ENCODE peak calls at places on chromosomes 13 and 19, in eight cellular contexts. One of them, this sample, is unnamed.

GRCh38 chr13:51976423-51976822 is 34.8 kb downstream of the ATP7B start:
- DNase-seq in A549: no peak
- DNase-seq in heart left ventricle: no peak
- DNase-seq in breast epithelium: no peak
- DNase-seq in fibroblast of lung: no peak
- DNase-seq in GM23338: no peak
- DNase-seq in Peyer's patch: no peak
- DNase-seq in thoracic aorta: no peak
- DNase-seq in this sample: no peak

GRCh38 chr13:26663801-26664200 is 96.8 kb downstream of the GPR12 start:
- DNase-seq in Peyer's patch: no peak
- DNase-seq in fibroblast of lung: no peak
- DNase-seq in breast epithelium: no peak
- DNase-seq in GM23338: no peak
- DNase-seq in thoracic aorta: no peak
- DNase-seq in A549: no peak
- DNase-seq in heart left ventricle: no peak
- DNase-seq in this sample: no peak

GRCh38 chr13:20711301-20712044 is 8.0 kb downstream of the IL17D start:
- DNase-seq in GM23338: peak
- DNase-seq in fibroblast of lung: no peak
- DNase-seq in Peyer's patch: no peak
- DNase-seq in A549: peak
- DNase-seq in heart left ventricle: no peak
- DNase-seq in breast epithelium: no peak
- DNase-seq in thoracic aorta: no peak
- DNase-seq in this sample: no peak

GRCh38 chr13:107348471-107348870 is 780.5 kb upstream of the ARGLU1 start:
- DNase-seq in GM23338: no peak
- DNase-seq in Peyer's patch: no peak
- DNase-seq in breast epithelium: no peak
- DNase-seq in heart left ventricle: no peak
- DNase-seq in thoracic aorta: no peak
- DNase-seq in fibroblast of lung: no peak
- DNase-seq in A549: no peak
- DNase-seq in this sample: no peak

GRCh38 chr19:37362733-37363132 is 8.2 kb upstream of the ZNF527 start:
- DNase-seq in thoracic aorta: no peak
- DNase-seq in Peyer's patch: no peak
- DNase-seq in breast epithelium: no peak
- DNase-seq in fibroblast of lung: no peak
- DNase-seq in A549: peak
- DNase-seq in heart left ventricle: no peak
- DNase-seq in GM23338: peak
- DNase-seq in this sample: no peak

GRCh38 chr13:113151745-113152707 is 6.4 kb upstream of the PROZ start:
- DNase-seq in Peyer's patch: no peak
- DNase-seq in heart left ventricle: peak
- DNase-seq in thoracic aorta: no peak
- DNase-seq in A549: no peak
- DNase-seq in GM23338: no peak
- DNase-seq in breast epithelium: no peak
- DNase-seq in fibroblast of lung: peak
- DNase-seq in this sample: peak

GRCh38 chr13:113493315-113493951 is 2.9 kb upstream of the DCUN1D2 start:
- DNase-seq in A549: peak
- DNase-seq in breast epithelium: no peak
- DNase-seq in Peyer's patch: no peak
- DNase-seq in thoracic aorta: no peak
- DNase-seq in GM23338: no peak
- DNase-seq in heart left ventricle: no peak
- DNase-seq in fibroblast of lung: peak
- DNase-seq in this sample: peak

GRCh38 chr13:86572115-86572514 is 772.9 kb upstream of the SLITRK6 start:
- DNase-seq in GM23338: no peak
- DNase-seq in A549: no peak
- DNase-seq in Peyer's patch: no peak
- DNase-seq in fibroblast of lung: peak
- DNase-seq in breast epithelium: no peak
- DNase-seq in thoracic aorta: no peak
- DNase-seq in heart left ventricle: no peak
- DNase-seq in this sample: peak

GRCh38 chr13:88651531-88651930 is 980.4 kb downstream of the SLITRK5 start:
- DNase-seq in GM23338: no peak
- DNase-seq in thoracic aorta: no peak
- DNase-seq in breast epithelium: no peak
- DNase-seq in Peyer's patch: no peak
- DNase-seq in A549: no peak
- DNase-seq in heart left ventricle: no peak
- DNase-seq in fibroblast of lung: no peak
- DNase-seq in this sample: no peak

DNA sequence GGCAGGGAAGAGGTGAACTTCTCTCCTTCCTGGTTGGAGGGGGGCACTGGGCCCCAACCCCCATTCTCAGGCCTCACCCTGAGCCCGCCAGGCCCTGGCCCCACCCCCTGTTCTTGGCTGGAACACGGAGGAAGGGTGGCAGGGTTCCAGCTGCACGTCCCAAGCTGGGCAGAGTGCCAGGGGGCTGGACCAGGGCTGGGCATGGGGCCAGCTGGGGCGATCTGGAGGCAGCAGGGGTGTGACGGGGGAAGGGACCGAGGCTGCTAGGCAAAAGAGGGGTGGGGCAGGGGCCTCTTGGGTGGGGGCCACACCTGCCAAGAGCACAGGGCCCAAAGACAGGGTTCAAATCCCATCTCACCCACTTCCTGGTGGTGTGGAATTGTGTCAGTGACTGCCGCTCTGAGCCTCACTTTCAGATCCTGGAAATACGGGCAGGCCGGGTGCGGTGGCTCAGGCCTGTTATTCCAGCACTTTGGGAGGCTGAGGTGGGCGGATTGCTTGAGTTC is 2.2 kb downstream of the HIF3A start:
- DNase-seq in breast epithelium: peak
- DNase-seq in thoracic aorta: peak
- DNase-seq in GM23338: no peak
- DNase-seq in heart left ventricle: peak
- DNase-seq in A549: peak
- DNase-seq in fibroblast of lung: peak
- DNase-seq in Peyer's patch: peak
- DNase-seq in this sample: peak
- H3K4me3 ChIP-seq in breast epithelium: peak
- H3K4me3 ChIP-seq in thoracic aorta: peak
- H3K4me3 ChIP-seq in GM23338: peak
- H3K4me3 ChIP-seq in heart left ventricle: peak
- H3K4me3 ChIP-seq in A549: peak
- H3K4me3 ChIP-seq in fibroblast of lung: peak
- H3K4me3 ChIP-seq in Peyer's patch: peak
- H3K4me3 ChIP-seq in this sample: no peak

GRCh38 chr13:94993608-94994007 is 281.3 kb upstream of the SOX21 start:
- DNase-seq in thoracic aorta: no peak
- DNase-seq in heart left ventricle: no peak
- DNase-seq in GM23338: no peak
- DNase-seq in fibroblast of lung: peak
- DNase-seq in Peyer's patch: no peak
- DNase-seq in breast epithelium: no peak
- DNase-seq in A549: no peak
- DNase-seq in this sample: no peak
- H3K27ac ChIP-seq in thoracic aorta: no peak
- H3K27ac ChIP-seq in heart left ventricle: no peak
- H3K27ac ChIP-seq in GM23338: no peak
- H3K27ac ChIP-seq in fibroblast of lung: no peak
- H3K27ac ChIP-seq in Peyer's patch: no peak
- H3K27ac ChIP-seq in breast epithelium: no peak
- H3K27ac ChIP-seq in A549: no peak
- H3K27ac ChIP-seq in this sample: no peak

DNA sequence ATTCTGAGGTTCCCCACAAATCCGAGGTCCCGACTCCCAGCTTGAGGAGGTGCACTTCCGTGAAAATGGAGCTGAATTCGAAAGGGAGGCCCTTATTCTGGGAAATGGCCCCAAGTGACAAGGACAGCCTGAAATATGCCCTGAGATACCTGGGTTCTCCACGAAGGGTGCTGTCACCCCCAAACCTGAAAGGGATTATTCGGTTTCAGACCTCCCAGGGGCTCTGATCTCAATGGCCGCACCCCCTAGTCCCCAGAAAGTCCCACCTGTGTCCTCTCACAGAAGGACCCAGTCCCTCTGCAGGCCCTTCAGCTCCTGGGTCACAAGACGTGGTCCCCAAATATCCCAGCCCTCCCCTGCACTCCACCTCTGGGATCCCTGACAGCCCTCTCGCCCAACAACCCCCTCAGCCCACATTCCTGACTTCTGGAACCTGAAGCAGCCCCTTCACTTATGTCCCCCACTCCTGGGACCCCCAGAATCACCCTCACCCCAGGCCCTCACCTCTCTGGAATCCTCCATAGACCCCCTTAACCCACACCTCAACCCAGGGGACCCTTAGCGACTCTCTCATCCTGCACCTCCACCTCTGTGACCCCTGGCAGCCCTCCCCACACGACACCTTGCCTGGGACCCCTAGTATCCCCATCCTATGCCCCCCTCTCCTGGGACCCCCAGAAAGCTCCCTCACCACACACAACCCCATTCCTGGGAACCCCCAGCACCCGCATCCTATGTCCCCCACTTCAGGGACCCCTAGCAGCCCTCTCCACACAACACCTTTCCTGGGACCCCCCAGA is 597 bp downstream of the SYNGR4 start:
- DNase-seq in fibroblast of lung: no peak
- DNase-seq in GM23338: no peak
- DNase-seq in A549: no peak
- DNase-seq in Peyer's patch: no peak
- DNase-seq in heart left ventricle: no peak
- DNase-seq in thoracic aorta: no peak
- DNase-seq in breast epithelium: no peak
- DNase-seq in this sample: no peak
- TF ChIP-seq CTCF in fibroblast of lung: no peak
- TF ChIP-seq CTCF in GM23338: no peak
- TF ChIP-seq CTCF in A549: no peak
- TF ChIP-seq CTCF in Peyer's patch: no peak
- TF ChIP-seq CTCF in heart left ventricle: no peak
- TF ChIP-seq CTCF in thoracic aorta: peak
- TF ChIP-seq CTCF in breast epithelium: no peak
- TF ChIP-seq CTCF in this sample: no peak

GRCh38 chr13:46382224-46382623 is 4.8 kb downstream of the RUBCNL start:
- DNase-seq in GM23338: no peak
- DNase-seq in heart left ventricle: no peak
- DNase-seq in A549: no peak
- DNase-seq in fibroblast of lung: no peak
- DNase-seq in breast epithelium: no peak
- DNase-seq in Peyer's patch: no peak
- DNase-seq in thoracic aorta: no peak
- DNase-seq in this sample: no peak
- H3K4me3 ChIP-seq in GM23338: no peak
- H3K4me3 ChIP-seq in heart left ventricle: no peak
- H3K4me3 ChIP-seq in A549: no peak
- H3K4me3 ChIP-seq in fibroblast of lung: no peak
- H3K4me3 ChIP-seq in breast epithelium: no peak
- H3K4me3 ChIP-seq in Peyer's patch: no peak
- H3K4me3 ChIP-seq in thoracic aorta: no peak
- H3K4me3 ChIP-seq in this sample: no peak

GRCh38 chr19:17503240-17503639 is 8.2 kb upstream of the PGLS start:
- DNase-seq in GM23338: no peak
- DNase-seq in breast epithelium: no peak
- DNase-seq in thoracic aorta: no peak
- DNase-seq in Peyer's patch: no peak
- DNase-seq in A549: no peak
- DNase-seq in heart left ventricle: no peak
- DNase-seq in fibroblast of lung: no peak
- DNase-seq in this sample: no peak
- H3K27ac ChIP-seq in GM23338: no peak
- H3K27ac ChIP-seq in breast epithelium: no peak
- H3K27ac ChIP-seq in thoracic aorta: no peak
- H3K27ac ChIP-seq in Peyer's patch: no peak
- H3K27ac ChIP-seq in A549: no peak
- H3K27ac ChIP-seq in heart left ventricle: no peak
- H3K27ac ChIP-seq in fibroblast of lung: no peak
- H3K27ac ChIP-seq in this sample: no peak

This sample was measured in AG04450.